ENCODE peak calls at places on chromosome 6, in six cellular contexts. One of them, this sample, is unnamed.

GRCh38 chr6:133701633-133702331 is 187.1 kb upstream of the TCF21 start:
- DNase-seq in stimulated activated CD4-positive, alpha-beta T cell treated with anti-CD3 and anti-CD28 coated beads, Interleukin-12 subunit alpha, Interleukin-12 subunit beta, amount 100 ng/mL, for 4 hours: no peak
- DNase-seq in dermis blood vessel endothelial cell: no peak
- DNase-seq in AG10803: no peak
- DNase-seq in NCI-H1105 treated with DMSO at 0.1 percent for 48 hours: no peak
- DNase-seq in adrenal gland: no peak
- DNase-seq in this sample: peak; percentile 94

GRCh38 chr6:113649276-113649675 is 207.9 kb upstream of the MARCKS start:
- DNase-seq in stimulated activated CD4-positive, alpha-beta T cell treated with anti-CD3 and anti-CD28 coated beads, Interleukin-12 subunit alpha, Interleukin-12 subunit beta, amount 100 ng/mL, for 4 hours: no peak
- DNase-seq in dermis blood vessel endothelial cell: peak; percentile 12
- DNase-seq in AG10803: no peak
- DNase-seq in NCI-H1105 treated with DMSO at 0.1 percent for 48 hours: no peak
- DNase-seq in adrenal gland: no peak
- DNase-seq in this sample: peak; percentile 51

GRCh38 chr6:28537509-28538140 is 11.9 kb downstream of the GPX5 start:
- DNase-seq in stimulated activated CD4-positive, alpha-beta T cell treated with anti-CD3 and anti-CD28 coated beads, Interleukin-12 subunit alpha, Interleukin-12 subunit beta, amount 100 ng/mL, for 4 hours: no peak
- DNase-seq in dermis blood vessel endothelial cell: peak; percentile 11
- DNase-seq in AG10803: no peak
- DNase-seq in NCI-H1105 treated with DMSO at 0.1 percent for 48 hours: no peak
- DNase-seq in adrenal gland: no peak
- DNase-seq in this sample: no peak

GRCh38 chr6:163533443-163533842 is 118.9 kb downstream of the QKI start:
- DNase-seq in stimulated activated CD4-positive, alpha-beta T cell treated with anti-CD3 and anti-CD28 coated beads, Interleukin-12 subunit alpha, Interleukin-12 subunit beta, amount 100 ng/mL, for 4 hours: no peak
- DNase-seq in dermis blood vessel endothelial cell: peak; percentile 53
- DNase-seq in AG10803: peak; percentile 92
- DNase-seq in NCI-H1105 treated with DMSO at 0.1 percent for 48 hours: no peak
- DNase-seq in adrenal gland: no peak
- DNase-seq in this sample: peak; percentile 97

GRCh38 chr6:127186889-127187288 is 68.4 kb downstream of the RSPO3 start:
- DNase-seq in stimulated activated CD4-positive, alpha-beta T cell treated with anti-CD3 and anti-CD28 coated beads, Interleukin-12 subunit alpha, Interleukin-12 subunit beta, amount 100 ng/mL, for 4 hours: peak; percentile 63
- DNase-seq in dermis blood vessel endothelial cell: no peak
- DNase-seq in AG10803: no peak
- DNase-seq in NCI-H1105 treated with DMSO at 0.1 percent for 48 hours: no peak
- DNase-seq in adrenal gland: peak; percentile 39
- DNase-seq in this sample: no peak

GRCh38 chr6:111278738-111279137 is 191.4 kb downstream of the SLC16A10 start:
- DNase-seq in stimulated activated CD4-positive, alpha-beta T cell treated with anti-CD3 and anti-CD28 coated beads, Interleukin-12 subunit alpha, Interleukin-12 subunit beta, amount 100 ng/mL, for 4 hours: no peak
- DNase-seq in dermis blood vessel endothelial cell: no peak
- DNase-seq in AG10803: no peak
- DNase-seq in NCI-H1105 treated with DMSO at 0.1 percent for 48 hours: no peak
- DNase-seq in adrenal gland: no peak
- DNase-seq in this sample: no peak

GRCh38 chr6:81326856-81327561 is 425.5 kb downstream of the TENT5A start:
- DNase-seq in stimulated activated CD4-positive, alpha-beta T cell treated with anti-CD3 and anti-CD28 coated beads, Interleukin-12 subunit alpha, Interleukin-12 subunit beta, amount 100 ng/mL, for 4 hours: no peak
- DNase-seq in dermis blood vessel endothelial cell: no peak
- DNase-seq in AG10803: peak; percentile 70
- DNase-seq in NCI-H1105 treated with DMSO at 0.1 percent for 48 hours: no peak
- DNase-seq in adrenal gland: no peak
- DNase-seq in this sample: peak; percentile 5

GRCh38 chr6:13427838-13428527 is 59.4 kb downstream of the GFOD1 start:
- DNase-seq in stimulated activated CD4-positive, alpha-beta T cell treated with anti-CD3 and anti-CD28 coated beads, Interleukin-12 subunit alpha, Interleukin-12 subunit beta, amount 100 ng/mL, for 4 hours: peak; percentile 67
- DNase-seq in dermis blood vessel endothelial cell: peak; percentile 36
- DNase-seq in AG10803: no peak
- DNase-seq in NCI-H1105 treated with DMSO at 0.1 percent for 48 hours: no peak
- DNase-seq in adrenal gland: no peak
- DNase-seq in this sample: no peak

GRCh38 chr6:168309997-168310396 is 9.6 kb downstream of the DACT2 start:
- DNase-seq in stimulated activated CD4-positive, alpha-beta T cell treated with anti-CD3 and anti-CD28 coated beads, Interleukin-12 subunit alpha, Interleukin-12 subunit beta, amount 100 ng/mL, for 4 hours: no peak
- DNase-seq in dermis blood vessel endothelial cell: no peak
- DNase-seq in AG10803: no peak
- DNase-seq in NCI-H1105 treated with DMSO at 0.1 percent for 48 hours: no peak
- DNase-seq in adrenal gland: no peak
- DNase-seq in this sample: no peak

GRCh38 chr6:82057846-82058554 is 189.5 kb downstream of the IBTK start:
- DNase-seq in stimulated activated CD4-positive, alpha-beta T cell treated with anti-CD3 and anti-CD28 coated beads, Interleukin-12 subunit alpha, Interleukin-12 subunit beta, amount 100 ng/mL, for 4 hours: no peak
- DNase-seq in dermis blood vessel endothelial cell: peak; percentile 33
- DNase-seq in AG10803: peak; percentile 94
- DNase-seq in NCI-H1105 treated with DMSO at 0.1 percent for 48 hours: peak; percentile 98
- DNase-seq in adrenal gland: no peak
- DNase-seq in this sample: peak; percentile 68

GRCh38 chr6:11427827-11428245 is 109.7 kb upstream of the TMEM170B start:
- DNase-seq in stimulated activated CD4-positive, alpha-beta T cell treated with anti-CD3 and anti-CD28 coated beads, Interleukin-12 subunit alpha, Interleukin-12 subunit beta, amount 100 ng/mL, for 4 hours: no peak
- DNase-seq in dermis blood vessel endothelial cell: peak; percentile 79
- DNase-seq in AG10803: no peak
- DNase-seq in NCI-H1105 treated with DMSO at 0.1 percent for 48 hours: no peak
- DNase-seq in adrenal gland: no peak
- DNase-seq in this sample: peak; percentile 30

GRCh38 chr6:142960098-142960497 is 15.1 kb upstream of the HIVEP2 start:
- DNase-seq in stimulated activated CD4-positive, alpha-beta T cell treated with anti-CD3 and anti-CD28 coated beads, Interleukin-12 subunit alpha, Interleukin-12 subunit beta, amount 100 ng/mL, for 4 hours: no peak
- DNase-seq in dermis blood vessel endothelial cell: peak; percentile 83
- DNase-seq in AG10803: peak; percentile 31
- DNase-seq in NCI-H1105 treated with DMSO at 0.1 percent for 48 hours: no peak
- DNase-seq in adrenal gland: no peak
- DNase-seq in this sample: no peak

GRCh38 chr6:132910759-132911158 is 96.4 kb downstream of the RPS12 start:
- DNase-seq in stimulated activated CD4-positive, alpha-beta T cell treated with anti-CD3 and anti-CD28 coated beads, Interleukin-12 subunit alpha, Interleukin-12 subunit beta, amount 100 ng/mL, for 4 hours: no peak
- DNase-seq in dermis blood vessel endothelial cell: no peak
- DNase-seq in AG10803: no peak
- DNase-seq in NCI-H1105 treated with DMSO at 0.1 percent for 48 hours: no peak
- DNase-seq in adrenal gland: no peak
- DNase-seq in this sample: no peak

GRCh38 chr6:163837681-163838431 is 423.3 kb downstream of the QKI start:
- DNase-seq in stimulated activated CD4-positive, alpha-beta T cell treated with anti-CD3 and anti-CD28 coated beads, Interleukin-12 subunit alpha, Interleukin-12 subunit beta, amount 100 ng/mL, for 4 hours: no peak
- DNase-seq in dermis blood vessel endothelial cell: no peak
- DNase-seq in AG10803: peak; percentile 10
- DNase-seq in NCI-H1105 treated with DMSO at 0.1 percent for 48 hours: no peak
- DNase-seq in adrenal gland: no peak
- DNase-seq in this sample: peak; percentile 29